ENCODE peak calls at places on chromosomes 4 and X, in four cellular contexts. P is K562, A is HCT116, L is GM12878. Y is an unnamed sample.

GRCh38 chr4:145069361-145069760 is 28.6 kb downstream of the ANAPC10 start:
- DNase-seq in P (no peak), A (peak), L (no peak), Y (no peak)

GRCh38 chrX:9847071-9847470 is 60.8 kb downstream of the SHROOM2 start:
- DNase-seq in P (no peak), A (no peak), L (no peak), Y (no peak)

GRCh38 chrX:49860867-49861535 is 18.3 kb upstream of the USP27X start:
- DNase-seq in P (peak), A (no peak), L (no peak), Y (no peak)

GRCh38 chr4:78222575-78223186 is 165.6 kb downstream of the FRAS1 start:
- DNase-seq in P (no peak), A (no peak), L (no peak), Y (no peak)

GRCh38 chr4:7255488-7255881 is 63.1 kb downstream of the SORCS2 start:
- DNase-seq in P (no peak), A (no peak), L (no peak), Y (no peak)

GRCh38 chr4:99808260-99808857 is 8.3 kb upstream of the DAPP1 start:
- DNase-seq in P (peak), A (peak), L (no peak), Y (no peak)

GRCh38 chr4:86302242-86302641 is 57.6 kb downstream of the MAPK10 start:
- DNase-seq in P (no peak), A (no peak), L (no peak), Y (no peak)

GRCh38 chr4:102694791-102695190 is 66.0 kb downstream of the MANBA start:
- DNase-seq in P (no peak), A (no peak), L (no peak), Y (no peak)

GRCh38 chrX:12770440-12770839 is 20.8 kb upstream of the PRPS2 start:
- DNase-seq in P (peak), A (no peak), L (no peak), Y (no peak)

GRCh38 chr4:40665844-40666243 is 36.2 kb upstream of the RBM47 start:
- DNase-seq in P (no peak), A (no peak), L (no peak), Y (no peak)

GRCh38 chr4:6549445-6549844 is 25.5 kb upstream of the MAN2B2 start:
- DNase-seq in P (no peak), A (no peak), L (no peak), Y (no peak)

GRCh38 chr4:2808001-2808400 is 15.1 kb downstream of the SH3BP2 start:
- DNase-seq in P (no peak), A (no peak), L (no peak), Y (no peak)
- TF ChIP-seq EGR1 in P (no peak), A (no peak), L (no peak), Y (no peak)

GRCh38 chrX:102835504-102836146 is 101.4 kb upstream of the RAB40AL start:
- DNase-seq in P (peak), A (no peak), L (no peak), Y (peak)
- TF ChIP-seq EGR1 in P (no peak), A (no peak), L (no peak), Y (no peak)

DNA sequence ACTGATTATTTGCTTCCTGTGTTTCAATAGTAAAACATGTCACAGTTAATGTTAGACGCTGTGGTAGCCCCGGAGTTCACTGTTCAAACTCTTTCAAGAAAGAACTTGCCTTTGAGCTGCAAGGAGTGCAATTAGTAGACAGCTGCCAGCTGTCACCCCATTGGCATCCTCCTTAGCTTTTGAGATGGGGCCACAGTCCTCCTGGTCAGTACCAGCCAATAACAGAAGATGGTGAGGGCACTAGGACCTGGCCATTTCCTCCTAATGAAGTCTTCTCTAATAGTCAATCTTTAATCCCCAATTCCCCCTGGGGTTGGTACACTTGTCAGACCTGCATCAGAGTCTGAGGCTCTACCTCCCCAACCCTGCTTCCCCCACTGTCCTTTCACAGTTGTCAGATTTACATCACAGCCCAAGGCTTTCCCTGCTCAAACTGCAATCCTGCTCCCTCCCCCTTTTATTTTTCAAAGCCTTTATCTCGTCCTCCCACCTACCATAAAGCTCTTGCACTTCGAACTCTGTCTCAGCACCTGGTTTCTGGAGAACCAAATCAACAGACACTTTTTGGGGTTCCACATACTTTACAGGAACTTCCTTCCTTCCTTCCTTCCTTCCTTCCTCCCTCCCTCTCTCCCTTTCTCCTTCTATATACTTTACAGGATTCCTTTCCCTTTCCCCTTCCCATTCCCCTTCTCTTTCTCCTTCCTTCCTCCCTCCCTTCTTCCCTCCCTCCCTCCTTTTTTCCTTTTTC is 182.0 kb downstream of the RASL11B start:
- DNase-seq in P (no peak), A (no peak), L (no peak), Y (no peak)
- TF ChIP-seq EGR1 in P (no peak), A (no peak), L (no peak), Y (no peak)

GRCh38 chrX:19707472-19707871 is 179.9 kb downstream of the SH3KBP1 start:
- DNase-seq in P (no peak), A (no peak), L (no peak), Y (no peak)

GRCh38 chrX:19708683-19709082 is 178.7 kb downstream of the SH3KBP1 start:
- DNase-seq in P (no peak), A (no peak), L (no peak), Y (no peak)

GRCh38 chrX:19709117-19709811 is 178.1 kb downstream of the SH3KBP1 start:
- DNase-seq in P (no peak), A (no peak), L (no peak), Y (no peak)

GRCh38 chrX:19705196-19705769 is 182.1 kb downstream of the SH3KBP1 start:
- DNase-seq in P (no peak), A (no peak), L (no peak), Y (no peak)

GRCh38 chrX:19709812-19710518 is 177.4 kb downstream of the SH3KBP1 start:
- DNase-seq in P (no peak), A (peak), L (no peak), Y (no peak)
- TF ChIP-seq EGR1 in P (no peak), A (no peak), L (no peak), Y (no peak)

GRCh38 chrX:133994576-133994975 is 9.2 kb upstream of the GPC3 start:
- DNase-seq in P (no peak), A (no peak), L (no peak), Y (no peak)
- TF ChIP-seq EGR1 in P (no peak), A (no peak), L (no peak), Y (no peak)

DNA sequence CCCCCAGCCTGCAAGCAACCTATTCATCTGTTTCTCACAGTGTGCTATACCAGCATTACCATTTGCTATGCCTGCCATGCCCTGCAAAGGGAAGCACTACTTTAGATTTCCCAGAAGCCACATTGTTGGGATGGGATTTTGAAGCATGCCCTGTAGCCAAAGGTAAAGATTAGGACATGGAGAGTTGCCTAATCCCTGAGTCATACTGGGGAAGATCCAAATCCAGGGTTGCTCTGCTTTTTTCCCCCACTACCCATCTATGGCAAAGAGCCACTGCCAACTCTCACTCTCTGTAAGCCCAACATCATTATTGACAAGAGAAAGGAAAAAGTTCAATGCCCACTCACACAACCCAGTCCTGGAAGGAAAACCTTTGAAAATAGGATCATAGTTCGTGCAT is 36.7 kb upstream of the TMEM164 start:
- DNase-seq in P (no peak), A (no peak), L (no peak), Y (no peak)
- TF ChIP-seq EGR1 in P (no peak), A (no peak), L (no peak), Y (no peak)

GRCh38 chrX:97229318-97229717 is 345.6 kb downstream of the RPA4 start:
- DNase-seq in P (no peak), A (no peak), L (no peak), Y (no peak)
- TF ChIP-seq EGR1 in P (no peak), A (no peak), L (no peak), Y (no peak)

GRCh38 chrX:78102100-78102499 is 1.9 kb upstream of the PGK1 start:
- DNase-seq in P (no peak), A (no peak), L (no peak), Y (no peak)
- TF ChIP-seq EGR1 in P (no peak), A (no peak), L (no peak), Y (no peak)

Y was measured in H1.